ENCODE peak calls at places on chromosomes 7 and 10, in four cellular contexts. Z, X, U and M are unnamed samples.

GRCh38 chr7:27051451-27051850 is 44.3 kb downstream of the HOXA1 start:
- DNase-seq in Z (no peak), X (no peak), U (no peak), M (no peak)

GRCh38 chr7:45599851-45600706 is 25.9 kb downstream of the ADCY1 start:
- DNase-seq in Z (no peak), X (no peak), U (no peak), M (no peak)

GRCh38 chr10:42864575-42864974 is 82.0 kb downstream of the BMS1 start:
- DNase-seq in Z (no peak), X (no peak), U (peak), M (peak)

GRCh38 chr10:28710227-28710889 is 33.0 kb downstream of the BAMBI start:
- DNase-seq in Z (no peak), X (no peak), U (no peak), M (no peak)

GRCh38 chr10:97736902-97737769 is at the start of gene ZFYVE27:
- DNase-seq in Z (peak), X (peak), U (peak), M (peak)

GRCh38 chr7:88230646-88231045 is 10.8 kb upstream of the SRI start:
- DNase-seq in Z (no peak), X (no peak), U (no peak), M (no peak)

GRCh38 chr10:26412932-26413331 is 25.2 kb upstream of the APBB1IP start:
- DNase-seq in Z (no peak), X (no peak), U (no peak), M (no peak)

GRCh38 chr7:103902917-103903316 is 86.5 kb downstream of the RELN start:
- DNase-seq in Z (no peak), X (no peak), U (no peak), M (no peak)

GRCh38 chr7:130286881-130287280 is 6.1 kb upstream of the CPA4 start:
- DNase-seq in Z (no peak), X (no peak), U (no peak), M (no peak)

GRCh38 chr7:7181519-7182155 is 707 bp upstream of the C1GALT1 start:
- DNase-seq in Z (peak), X (peak), U (peak), M (peak)

GRCh38 chr10:104643023-104643663 is 2.1 kb downstream of the SORCS3 start:
- DNase-seq in Z (no peak), X (no peak), U (no peak), M (no peak)

GRCh38 chr7:155412416-155413253 is 45.3 kb upstream of the EN2 start:
- DNase-seq in Z (peak), X (no peak), U (peak), M (peak)

GRCh38 chr10:2076528-2076927 is 339.2 kb upstream of the ADARB2 start:
- DNase-seq in Z (no peak), X (no peak), U (no peak), M (no peak)

GRCh38 chr10:113060221-113061053 is 110.4 kb downstream of the TCF7L2 start:
- DNase-seq in Z (no peak), X (no peak), U (peak), M (peak)

GRCh38 chr10:62747195-62747594 is 57.3 kb upstream of the ADO start:
- DNase-seq in Z (no peak), X (no peak), U (no peak), M (no peak)

GRCh38 chr7:260441-261281 is 29.3 kb upstream of the FOXL3 start:
- DNase-seq in Z (no peak), X (no peak), U (no peak), M (no peak)

GRCh38 chr7:129203050-129203741 is 14.8 kb downstream of the SMO start:
- DNase-seq in Z (no peak), X (no peak), U (no peak), M (no peak)

GRCh38 chr7:97346349-97346748 is 228.9 kb downstream of the SDHAF3 start:
- DNase-seq in Z (no peak), X (no peak), U (no peak), M (no peak)

GRCh38 chr7:112204776-112205347 is 1.3 kb downstream of the DOCK4 start:
- DNase-seq in Z (peak), X (no peak), U (peak), M (no peak)

GRCh38 chr7:158816271-158816670 is 13.0 kb downstream of the ESYT2 start:
- DNase-seq in Z (no peak), X (no peak), U (no peak), M (no peak)

GRCh38 chr7:116434820-116435341 is 64.7 kb upstream of the CAV2 start:
- DNase-seq in Z (no peak), X (no peak), U (no peak), M (no peak)

GRCh38 chr7:98730331-98730730 is 113.2 kb downstream of the NPTX2 start:
- DNase-seq in Z (no peak), X (no peak), U (no peak), M (no peak)

GRCh38 chr10:71381611-71382010 is 15.1 kb upstream of the CDH23 start:
- DNase-seq in Z (no peak), X (no peak), U (no peak), M (no peak)

GRCh38 chr10:71380841-71381240 is 15.9 kb upstream of the CDH23 start:
- DNase-seq in Z (no peak), X (no peak), U (no peak), M (no peak)

GRCh38 chr10:71375954-71376353 is 20.8 kb upstream of the CDH23 start:
- DNase-seq in Z (no peak), X (no peak), U (no peak), M (peak)

GRCh38 chr10:71379118-71379781 is 17.5 kb upstream of the CDH23 start:
- DNase-seq in Z (no peak), X (no peak), U (no peak), M (no peak)

DNA sequence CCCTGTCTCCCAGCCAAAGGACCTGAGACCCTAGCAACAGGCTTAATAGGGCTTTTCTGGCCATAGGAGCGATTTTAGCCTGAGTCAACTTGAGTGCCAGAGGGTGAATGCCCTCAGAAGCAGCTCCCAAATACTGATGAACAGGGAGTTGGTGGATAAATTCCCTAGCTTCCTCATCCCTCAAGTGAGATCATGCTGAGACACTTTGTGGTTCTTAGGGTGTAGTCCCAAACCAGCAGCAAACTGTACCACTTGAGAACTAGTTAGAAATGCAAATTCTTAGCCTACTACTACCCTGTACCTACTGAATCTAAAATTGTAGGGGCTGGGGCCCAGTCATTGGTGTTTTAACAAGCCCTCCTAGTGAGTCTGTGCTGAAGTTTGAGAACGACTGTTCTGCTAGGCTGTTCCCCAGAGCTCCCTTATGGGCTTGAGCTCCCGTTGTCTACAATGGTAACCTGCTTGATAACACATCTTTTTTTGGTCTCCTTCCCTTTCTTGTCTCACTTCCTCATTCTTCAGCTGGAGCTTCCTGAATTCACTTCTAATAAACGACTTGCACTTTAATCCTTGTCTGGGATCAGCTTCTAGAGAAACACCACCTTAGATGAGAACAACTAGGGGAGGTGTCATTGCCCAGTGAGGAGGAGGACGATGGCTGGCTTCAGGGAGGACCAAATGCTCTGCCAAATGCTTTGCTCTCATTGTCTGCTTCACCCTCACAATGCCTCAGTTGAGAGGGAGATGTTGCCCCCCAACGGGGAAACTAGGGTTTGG is 18.2 kb upstream of the CDH23 start:
- DNase-seq in Z (no peak), X (no peak), U (peak), M (no peak)
- TF ChIP-seq CHD4 in Z (no peak), X (no peak), U (no peak), M (no peak)

DNA sequence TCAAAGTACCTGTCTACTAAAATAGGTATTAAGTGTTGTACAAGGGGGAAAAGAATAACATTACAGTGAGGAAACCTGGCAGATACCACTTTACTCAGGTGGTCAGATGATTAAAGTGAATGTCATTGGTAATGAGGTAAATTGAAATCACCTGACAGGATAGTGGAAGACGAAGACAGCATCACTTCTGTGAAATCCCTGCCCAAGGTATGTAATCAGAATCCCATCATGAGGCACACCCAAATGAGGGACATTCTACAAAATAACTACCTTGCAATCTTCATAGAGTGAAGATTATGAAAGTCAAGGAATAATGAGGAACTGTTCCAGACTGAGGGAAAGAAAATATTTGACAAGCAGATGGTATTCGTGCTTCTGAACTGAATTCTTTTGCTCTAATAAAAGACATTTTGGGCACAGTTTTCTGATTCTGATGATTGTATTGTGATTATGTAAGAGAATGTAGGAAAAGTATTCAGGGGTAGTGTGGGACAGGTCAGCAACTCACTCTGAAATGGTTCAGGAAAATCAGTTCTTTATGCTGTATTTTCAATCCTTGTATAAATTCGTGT is 33.3 kb upstream of the ARMS2 start:
- DNase-seq in Z (no peak), X (no peak), U (no peak), M (no peak)
- H3K4me3 ChIP-seq in Z (no peak), X (no peak), U (no peak), M (no peak)

GRCh38 chr10:30970760-30971460 is 60.8 kb downstream of the ZNF438 start:
- DNase-seq in Z (no peak), X (no peak), U (no peak), M (no peak)
- TF ChIP-seq CHD4 in Z (no peak), X (no peak), U (no peak), M (no peak)

GRCh38 chr10:118342638-118343020 is 505 bp upstream of the FAM204A start:
- DNase-seq in Z (no peak), X (no peak), U (no peak), M (peak)

GRCh38 chr10:118343549-118343948 is 1.4 kb upstream of the FAM204A start:
- DNase-seq in Z (no peak), X (no peak), U (no peak), M (no peak)

GRCh38 chr10:118341678-118342637 is at the start of gene FAM204A:
- DNase-seq in Z (peak), X (peak), U (peak), M (peak)

GRCh38 chr10:118340486-118340885 is 1.6 kb downstream of the FAM204A start:
- DNase-seq in Z (no peak), X (no peak), U (peak), M (no peak)

GRCh38 chr10:118343115-118343514 is 991 bp upstream of the FAM204A start:
- DNase-seq in Z (peak), X (no peak), U (no peak), M (no peak)
- H3K4me3 ChIP-seq in Z (no peak), X (no peak), U (no peak), M (no peak)

GRCh38 chr10:11270858-11271179 is 253.1 kb downstream of the CELF2 start:
- DNase-seq in Z (no peak), X (no peak), U (no peak), M (no peak)
- TF ChIP-seq CHD4 in Z (no peak), X (no peak), U (no peak), M (no peak)

GRCh38 chr7:44103941-44104879 is at the start of gene AEBP1:
- DNase-seq in Z (no peak), X (no peak), U (no peak), M (no peak)
- H3K4me3 ChIP-seq in Z (no peak), X (no peak), U (no peak), M (no peak)